ENCODE peak calls at places on chromosomes 7 and 10, in ten cellular contexts. O is sigmoid colon, K is right lobe of liver, C is stomach, G is A549, L is heart left ventricle, E is H1, X is transverse colon, U is IMR-90, J is ovary. D is an unnamed sample.

GRCh38 chr7:158382363-158382988 is 205.1 kb downstream of the PTPRN2 start:
- DNase-seq in K (no peak), J (no peak), O (no peak), X (no peak), G (no peak), U (no peak), E (no peak), C (no peak), L (no peak), D (no peak)

GRCh38 chr7:80100254-80100653 is 34.4 kb upstream of the GNAI1 start:
- DNase-seq in C (no peak), K (no peak), G (no peak), E (no peak), O (no peak), J (no peak), L (no peak), U (no peak), X (no peak), D (no peak)

GRCh38 chr10:10995120-10995519 is 22.6 kb upstream of the CELF2 start:
- DNase-seq in O (no peak), L (no peak), X (no peak), E (no peak), C (no peak), J (no peak), U (no peak), K (no peak), G (no peak), D (no peak)

GRCh38 chr10:68406111-68406814 is 814 bp downstream of the RUFY2 start:
- DNase-seq in J (no peak), O (no peak), K (peak; percentile 70), L (peak; percentile 79), G (peak; percentile 62), E (peak; percentile 85), X (peak; percentile 53), U (peak; percentile 58), C (peak; percentile 57), D (no peak)

GRCh38 chr10:132632851-132633684 is 95.5 kb downstream of the INPP5A start:
- DNase-seq in X (no peak), K (peak; percentile 46), G (no peak), U (peak; percentile 60), O (peak; percentile 73), J (peak; percentile 28), L (peak; percentile 54), E (no peak), C (no peak), D (peak; percentile 41)

GRCh38 chr7:48041665-48041995 is 6.3 kb downstream of the C7orf57 start:
- DNase-seq in O (no peak), K (no peak), G (no peak), L (no peak), X (no peak), J (no peak), C (no peak), E (no peak), U (peak; percentile 47), D (no peak)

GRCh38 chr10:46314046-46314445 is 27.2 kb downstream of the ANTXRL start:
- DNase-seq in U (no peak), L (no peak), K (no peak), E (no peak), C (peak; percentile 23), G (no peak), X (no peak), O (peak; percentile 48), J (no peak), D (no peak)

GRCh38 chr7:117269895-117270294 is 53.0 kb downstream of the WNT2 start:
- DNase-seq in O (no peak), U (peak; percentile 91), X (no peak), K (no peak), C (no peak), G (no peak), E (no peak), J (no peak), L (no peak), D (no peak)

GRCh38 chr10:51524041-51524440 is 175.4 kb downstream of the CSTF2T start:
- DNase-seq in X (no peak), E (no peak), C (no peak), O (no peak), U (peak; percentile 79), J (no peak), L (no peak), G (no peak), K (no peak), D (no peak)

GRCh38 chr10:128859738-128860386 is 607.2 kb upstream of the MGMT start:
- DNase-seq in G (peak; percentile 21), X (peak; percentile 45), J (no peak), K (no peak), E (peak; percentile 67), O (no peak), C (peak; percentile 44), U (no peak), L (no peak), D (no peak)

GRCh38 chr10:69835875-69836727 is 34.4 kb downstream of the COL13A1 start:
- DNase-seq in U (no peak), C (no peak), J (no peak), X (no peak), L (no peak), E (no peak), K (no peak), G (no peak), O (no peak), D (no peak)

GRCh38 chr7:86814980-86815379 is 171.3 kb downstream of the GRM3 start:
- DNase-seq in X (no peak), E (no peak), K (no peak), J (no peak), L (no peak), G (no peak), C (no peak), U (no peak), O (no peak), D (no peak)

GRCh38 chr10:97687785-97688781 is 1.0 kb upstream of the AVPI1 start:
- DNase-seq in U (peak; percentile 93), C (no peak), L (no peak), K (peak; percentile 56), O (peak; percentile 78), J (no peak), X (no peak), E (no peak), G (no peak), D (no peak)

DNA sequence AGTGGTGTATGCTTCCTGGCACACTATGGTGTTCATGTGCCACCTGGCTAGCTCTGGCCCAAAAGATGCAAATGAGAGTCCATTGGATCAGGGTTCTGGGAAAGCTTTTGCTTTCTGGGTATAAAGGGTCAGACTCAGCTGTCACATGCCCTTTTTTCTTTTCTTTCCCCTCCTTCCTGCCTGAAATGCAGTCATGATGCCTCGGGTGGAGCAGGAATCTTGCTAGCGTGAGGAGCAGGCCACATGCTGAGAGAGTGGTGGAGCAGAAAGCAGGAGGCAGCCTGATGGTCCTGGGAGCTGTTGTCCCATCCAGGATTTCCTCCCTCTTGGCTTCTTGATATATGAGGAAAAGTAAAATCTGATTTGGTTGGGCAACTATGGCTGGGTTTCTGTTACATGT is 2.7 kb upstream of the LHPP start:
- DNase-seq in O (no peak), L (no peak), J (no peak), K (no peak), X (no peak), U (no peak), G (no peak), E (no peak), C (no peak), D (no peak)
- TF ChIP-seq CTCF in O (no peak), L (no peak), J (no peak), K (no peak), X (no peak), U (no peak), G (no peak), E (no peak), C (no peak), D (no peak)

DNA sequence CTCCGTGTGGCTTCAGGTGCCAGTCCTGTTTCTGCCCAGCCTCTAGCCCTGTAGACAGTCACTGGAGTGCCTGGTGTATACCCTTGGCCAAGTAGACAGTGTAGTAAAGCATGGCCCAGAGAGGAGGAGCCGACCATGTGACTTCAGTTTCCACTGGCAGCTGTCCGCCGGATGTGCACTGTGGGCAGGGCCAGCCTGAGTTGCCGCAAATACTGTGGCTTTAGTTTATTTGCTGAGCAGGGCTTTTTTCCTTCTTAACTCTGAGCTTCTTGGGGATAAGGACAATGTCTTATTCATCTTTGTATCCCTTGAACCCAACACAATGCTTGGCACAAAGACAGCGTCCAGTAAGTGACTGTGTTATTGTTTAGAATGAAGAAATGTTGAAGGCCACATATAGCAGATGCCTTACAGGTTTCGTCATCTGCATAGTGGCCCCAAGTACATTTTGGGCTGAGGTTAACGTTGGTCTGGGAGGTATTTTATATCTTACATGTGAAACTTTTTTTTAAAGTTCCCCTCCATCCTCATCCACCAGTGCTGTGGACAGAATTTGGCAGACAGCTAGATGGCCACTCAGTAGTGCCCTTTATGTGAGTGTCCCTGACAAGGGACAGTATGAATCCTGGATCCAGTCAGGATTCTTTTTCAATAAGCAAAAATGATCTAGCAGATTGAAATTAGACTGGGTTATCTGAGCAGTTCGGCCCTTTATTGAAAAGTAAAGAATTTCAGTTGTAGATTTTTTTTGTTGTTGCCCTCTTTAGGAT is 40.6 kb downstream of the CYP17A1 start:
- DNase-seq in U (peak; percentile 41), J (peak; percentile 81), L (peak; percentile 90), X (peak; percentile 82), K (peak; percentile 95), O (peak; percentile 96), E (no peak), C (peak; percentile 79), G (no peak), D (peak; percentile 81)
- TF ChIP-seq POLR2A in U (no peak), J (no peak), L (no peak), X (peak; percentile 58), K (peak; percentile 77), O (no peak), E (no peak), C (no peak), G (no peak), D (no peak)

GRCh38 chr10:29882766-29883165 is 176.6 kb downstream of the JCAD start:
- DNase-seq in E (peak; percentile 16), G (no peak), L (no peak), U (no peak), C (no peak), J (no peak), O (no peak), X (no peak), K (no peak), D (no peak)
- H3K27ac ChIP-seq in E (no peak overlapping the region), G (no peak overlapping the region), L (no peak overlapping the region), U (no peak overlapping the region), C (no peak overlapping the region), J (no peak overlapping the region), O (no peak overlapping the region), X (no peak overlapping the region), K (no peak overlapping the region), D (peak overlapping the region; percentile 84)

DNA sequence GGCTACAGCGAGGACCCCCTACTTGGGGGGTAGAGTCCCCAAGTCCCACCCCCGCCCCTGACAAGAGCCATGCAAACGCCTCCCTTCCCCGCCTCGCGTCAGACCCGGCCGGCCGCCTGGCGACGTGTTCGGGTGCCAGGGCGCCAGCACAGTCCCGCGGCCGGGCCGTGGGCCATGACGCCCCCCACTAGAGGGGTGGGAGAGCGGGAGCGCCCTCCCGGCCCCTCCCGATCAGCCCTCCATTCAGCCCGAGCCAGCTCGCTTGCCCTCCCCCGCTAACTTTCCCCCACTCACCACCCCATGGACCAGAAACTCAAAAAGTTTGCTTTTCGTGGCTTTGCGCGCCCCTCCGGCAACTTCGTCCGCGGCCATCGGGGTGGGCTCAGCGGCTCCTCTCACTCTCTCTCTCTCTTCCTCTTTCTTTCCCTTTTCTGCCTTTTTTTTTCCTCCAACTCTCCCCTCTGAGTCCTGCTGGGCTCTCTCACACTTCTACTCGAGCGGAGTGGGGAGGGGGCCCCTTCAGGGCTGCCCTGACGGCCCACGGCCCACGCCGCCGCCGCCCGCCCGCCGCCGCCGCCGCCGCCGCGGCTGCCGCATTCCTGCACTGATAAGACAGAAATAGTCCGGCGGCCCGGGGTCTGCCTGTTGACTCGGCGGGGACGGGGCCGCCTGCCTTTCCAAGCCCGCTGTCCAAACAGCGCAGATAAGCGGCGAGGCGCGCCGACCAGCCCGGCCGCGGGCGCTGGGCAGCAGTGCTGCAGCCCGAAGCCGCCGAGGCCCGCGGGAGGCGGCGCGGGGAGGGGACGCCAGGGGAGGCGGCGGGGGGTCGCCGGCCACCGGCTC is at the start of gene SMARCD3:
- DNase-seq in E (peak; percentile 79), O (peak; percentile 80), C (peak; percentile 84), X (peak; percentile 54), L (peak; percentile 89), J (peak; percentile 81), U (peak; percentile 50), K (peak; percentile 59), G (peak; percentile 51), D (peak; percentile 74)
- TF ChIP-seq CTCF in E (no peak), O (no peak), C (no peak), X (no peak), L (no peak), J (no peak), U (no peak), K (no peak), G (no peak), D (no peak)

D was measured in uterus.